ENCODE peak calls at places on chromosome 5, in six cellular contexts. X is HT-29; G is GM12891; T is retina; D is ecto neural progenitor cell; P is activated CD4-positive, alpha-beta T cell treated with anti-CD3 and anti-CD28 coated beads for 24 hours. Y is an unnamed sample.

GRCh38 chr5:2797160-2797559 is 45.7 kb upstream of the IRX2 start:
- DNase-seq in X (no peak), G (no peak), T (no peak), D (no peak), P (no peak), Y (no peak)

GRCh38 chr5:77984587-77984986 is 208.4 kb upstream of the TBCA start:
- DNase-seq in X (no peak), G (no peak), T (no peak), D (no peak), P (no peak), Y (no peak)

GRCh38 chr5:8059337-8059736 is 190.4 kb downstream of the MTRR start:
- DNase-seq in X (no peak), G (no peak), T (no peak), D (no peak), P (no peak), Y (no peak)

GRCh38 chr5:135239461-135240282 is 159.4 kb downstream of the MACROH2A1 start:
- DNase-seq in X (no peak), G (no peak), T (no peak), D (peak), P (no peak), Y (peak)

GRCh38 chr5:58040851-58041250 is 419.0 kb downstream of the PLK2 start:
- DNase-seq in X (no peak), G (no peak), T (no peak), D (no peak), P (no peak), Y (no peak)

GRCh38 chr5:127813633-127814171 is 110.5 kb downstream of the CCDC192 start:
- DNase-seq in X (peak), G (no peak), T (no peak), D (peak), P (no peak), Y (no peak)

GRCh38 chr5:62305358-62305714 is 670 bp upstream of the KIF2A start:
- DNase-seq in X (no peak), G (no peak), T (no peak), D (no peak), P (no peak), Y (no peak)

GRCh38 chr5:49953-50544 is 41.9 kb upstream of the PLEKHG4B start:
- DNase-seq in X (no peak), G (no peak), T (no peak), D (no peak), P (no peak), Y (no peak)

GRCh38 chr5:128216285-128216684 is 132.7 kb downstream of the SLC12A2 start:
- DNase-seq in X (no peak), G (no peak), T (no peak), D (no peak), P (no peak), Y (no peak)

GRCh38 chr5:153559926-153560325 is 69.5 kb downstream of the GRIA1 start:
- DNase-seq in X (no peak), G (no peak), T (no peak), D (no peak), P (no peak), Y (no peak)

GRCh38 chr5:123000731-123001130 is 35.8 kb downstream of the PPIC start:
- DNase-seq in X (no peak), G (no peak), T (no peak), D (no peak), P (no peak), Y (no peak)

GRCh38 chr5:9670371-9670770 is 40.2 kb upstream of the TAS2R1 start:
- DNase-seq in X (no peak), G (no peak), T (no peak), D (no peak), P (no peak), Y (no peak)

GRCh38 chr5:134184155-134185135 is 7.7 kb upstream of the SKP1 start:
- DNase-seq in X (peak), G (peak), T (peak), D (peak), P (peak), Y (no peak)

GRCh38 chr5:159175547-159175946 is 33.8 kb downstream of the RNF145 start:
- DNase-seq in X (peak), G (no peak), T (no peak), D (no peak), P (no peak), Y (no peak)

GRCh38 chr5:72040513-72040912 is 66.8 kb upstream of the MAP1B start:
- DNase-seq in X (no peak), G (no peak), T (no peak), D (no peak), P (no peak), Y (no peak)

GRCh38 chr5:128777052-128777451 is 188.2 kb upstream of the SLC27A6 start:
- DNase-seq in X (no peak), G (peak), T (no peak), D (no peak), P (no peak), Y (no peak)

GRCh38 chr5:39394946-39395345 is 29.8 kb downstream of the DAB2 start:
- DNase-seq in X (no peak), G (no peak), T (no peak), D (no peak), P (no peak), Y (no peak)

GRCh38 chr5:80620206-80620605 is 34.2 kb upstream of the MSH3 start:
- DNase-seq in X (no peak), G (no peak), T (no peak), D (no peak), P (no peak), Y (peak)

GRCh38 chr5:72377920-72378635 is 57.9 kb downstream of the PTCD2 start:
- DNase-seq in X (no peak), G (no peak), T (no peak), D (no peak), P (no peak), Y (no peak)

GRCh38 chr5:958701-959571 is 49.7 kb upstream of the NKD2 start:
- DNase-seq in X (peak), G (no peak), T (peak), D (peak), P (no peak), Y (no peak)

GRCh38 chr5:143229426-143229895 is 174.0 kb downstream of the NR3C1 start:
- DNase-seq in X (no peak), G (no peak), T (peak), D (no peak), P (no peak), Y (no peak)

GRCh38 chr5:76862986-76863385 is 13.2 kb downstream of the S100Z start:
- DNase-seq in X (peak), G (no peak), T (no peak), D (no peak), P (no peak), Y (no peak)

GRCh38 chr5:42591026-42591425 is 165.6 kb upstream of the CCDC152 start:
- DNase-seq in X (no peak), G (no peak), T (peak), D (no peak), P (no peak), Y (no peak)

GRCh38 chr5:83567741-83568530 is 96.4 kb downstream of the VCAN start:
- DNase-seq in X (no peak), G (no peak), T (no peak), D (no peak), P (no peak), Y (peak)

GRCh38 chr5:178434851-178435250 is 155.3 kb downstream of the COL23A1 start:
- DNase-seq in X (no peak), G (no peak), T (peak), D (peak), P (no peak), Y (no peak)

GRCh38 chr5:133433641-133434040 is 178.7 kb downstream of the FSTL4 start:
- DNase-seq in X (no peak), G (no peak), T (no peak), D (peak), P (no peak), Y (no peak)